ENCODE peak calls at places on chromosomes 13 and 19, in ten cellular contexts. I, P, V, Y, D, J, X, H, L and R are unnamed samples.

GRCh38 chr13:25770601-25771000 is 281.2 kb downstream of the SHISA2 start:
- DNase-seq in V (no peak), H (no peak), J (no peak), X (no peak), I (no peak), D (no peak), P (no peak), Y (no peak), L (no peak), R (no peak)

GRCh38 chr19:19321143-19321577 is 531 bp downstream of the MAU2 start:
- DNase-seq in J (peak), X (no peak), D (no peak), I (peak), V (peak), P (no peak), Y (no peak), L (no peak), H (no peak), R (no peak)

GRCh38 chr13:97222934-97223710 is 989 bp downstream of the MBNL2 start:
- DNase-seq in L (no peak), I (no peak), P (no peak), J (peak), Y (no peak), H (no peak), D (no peak), X (no peak), V (peak), R (no peak)

GRCh38 chr13:109123971-109124370 is 494.6 kb downstream of the MYO16 start:
- DNase-seq in P (no peak), D (no peak), I (peak), J (no peak), H (no peak), X (no peak), Y (no peak), V (no peak), L (no peak), R (no peak)

GRCh38 chr19:10748924-10749434 is 31.1 kb downstream of the DNM2 start:
- DNase-seq in I (no peak), J (peak), V (no peak), H (no peak), L (no peak), P (no peak), D (no peak), X (no peak), Y (no peak), R (no peak)

GRCh38 chr19:48713041-48713863 is 6.3 kb downstream of the MAMSTR start:
- DNase-seq in X (no peak), J (no peak), I (peak), Y (no peak), P (peak), V (peak), L (no peak), D (peak), H (no peak), R (no peak)

GRCh38 chr13:66312312-66313087 is 917.6 kb downstream of the PCDH9 start:
- DNase-seq in I (no peak), P (no peak), H (no peak), X (no peak), Y (no peak), V (no peak), D (no peak), J (peak), L (peak), R (peak)

GRCh38 chr13:30841161-30841560 is 64.9 kb upstream of the MEDAG start:
- DNase-seq in H (no peak), Y (no peak), D (no peak), I (no peak), P (no peak), L (no peak), V (no peak), J (peak), X (no peak), R (no peak)

GRCh38 chr19:19606021-19606420 is 12.5 kb downstream of the PBX4 start:
- DNase-seq in X (no peak), Y (no peak), V (peak), L (no peak), D (no peak), P (no peak), I (no peak), H (no peak), J (peak), R (no peak)

GRCh38 chr19:11138659-11139526 is 16.7 kb downstream of the SPC24 start:
- DNase-seq in X (peak), I (peak), D (peak), Y (no peak), H (no peak), V (no peak), P (no peak), L (peak), J (peak), R (peak)

GRCh38 chr13:98672947-98673545 is 79.4 kb downstream of the SLC15A1 start:
- DNase-seq in L (peak), D (peak), J (peak), P (peak), X (no peak), I (peak), H (peak), Y (peak), V (peak), R (peak)

GRCh38 chr13:110233181-110233641 is 73.7 kb downstream of the COL4A1 start:
- DNase-seq in Y (no peak), H (no peak), D (no peak), X (peak), L (peak), V (no peak), J (no peak), I (no peak), P (no peak), R (peak)

GRCh38 chr19:16154557-16154956 is 11.1 kb downstream of the HSH2D start:
- DNase-seq in V (no peak), H (no peak), Y (no peak), L (no peak), J (no peak), I (no peak), X (no peak), P (no peak), D (no peak), R (no peak)

GRCh38 chr13:28173793-28174192 is 35.4 kb downstream of the PAN3 start:
- DNase-seq in H (no peak), Y (no peak), J (peak), I (no peak), V (no peak), P (no peak), X (no peak), L (no peak), D (no peak), R (no peak)

GRCh38 chr13:87678353-87678752 is 7.2 kb downstream of the SLITRK5 start:
- DNase-seq in H (no peak), L (no peak), V (no peak), I (no peak), P (no peak), Y (no peak), X (no peak), D (no peak), J (no peak), R (no peak)

GRCh38 chr19:7767487-7767886 is 4.4 kb downstream of the CLEC4M start:
- DNase-seq in L (no peak), Y (no peak), I (no peak), V (no peak), P (no peak), J (no peak), X (no peak), D (no peak), H (no peak), R (no peak)

GRCh38 chr13:44165172-44165894 is 208.3 kb upstream of the SERP2 start:
- DNase-seq in J (peak), H (no peak), D (no peak), V (no peak), P (no peak), L (no peak), Y (no peak), X (no peak), I (no peak), R (no peak)

GRCh38 chr13:113630804-113631203 is 27.2 kb downstream of the ATP4B start:
- DNase-seq in D (peak), Y (no peak), P (no peak), L (no peak), J (no peak), V (no peak), I (no peak), H (no peak), X (no peak), R (no peak)